ENCODE peak calls at places on chromosomes 2 and 18, in four cellular contexts. Y is HepG2, Q is SK-N-SH, B is GM12891. A is an unnamed sample.

GRCh38 chr2:71613566-71613952 is 160.2 kb downstream of the DYSF start:
- DNase-seq in Y (no peak), Q (peak; percentile 12), B (no peak), A (no peak)

GRCh38 chr2:189222440-189222839 is 42.9 kb upstream of the COL5A2 start:
- DNase-seq in Y (no peak), Q (no peak), B (no peak), A (no peak)

GRCh38 chr2:26768759-26769500 is 4.8 kb downstream of the SLC35F6 start:
- DNase-seq in Y (no peak), Q (no peak), B (no peak), A (no peak)

GRCh38 chr2:117698819-117699218 is 115.7 kb upstream of the DDX18 start:
- DNase-seq in Y (no peak), Q (no peak), B (no peak), A (no peak)

GRCh38 chr2:74915743-74916142 is 42.7 kb upstream of the POLE4 start:
- DNase-seq in Y (no peak), Q (no peak), B (no peak), A (no peak)

GRCh38 chr2:85112906-85113625 is 20.1 kb upstream of the TCF7L1 start:
- DNase-seq in Y (no peak), Q (no peak), B (no peak), A (no peak)

GRCh38 chr2:111168528-111168929 is 47.8 kb downstream of the BCL2L11 start:
- DNase-seq in Y (no peak), Q (no peak), B (peak; percentile 34), A (no peak)

GRCh38 chr18:22293417-22293816 is 124.0 kb downstream of the GATA6 start:
- DNase-seq in Y (no peak), Q (no peak), B (no peak), A (no peak)

GRCh38 chr18:23273443-23273966 is 138.2 kb downstream of the CABLES1 start:
- DNase-seq in Y (no peak), Q (no peak), B (no peak), A (no peak)

GRCh38 chr2:53058526-53058925 is 709.1 kb upstream of the CHAC2 start:
- DNase-seq in Y (no peak), Q (no peak), B (no peak), A (no peak)

GRCh38 chr18:10286580-10287150 is 167.8 kb upstream of the APCDD1 start:
- DNase-seq in Y (no peak), Q (no peak), B (no peak), A (no peak)

GRCh38 chr2:28089486-28089885 is 199.0 kb downstream of the BABAM2 start:
- DNase-seq in Y (no peak), Q (no peak), B (no peak), A (no peak)

GRCh38 chr2:14843507-14844204 is 211.1 kb downstream of the LRATD1 start:
- DNase-seq in Y (no peak), Q (no peak), B (no peak), A (no peak)

GRCh38 chr2:213089438-213089837 is 62.0 kb downstream of the IKZF2 start:
- DNase-seq in Y (no peak), Q (no peak), B (no peak), A (no peak)

GRCh38 chr2:45743531-45744391 is 92.3 kb downstream of the PRKCE start:
- DNase-seq in Y (no peak), Q (peak; percentile 79), B (no peak), A (no peak)

GRCh38 chr2:175766880-175767279 is 235.2 kb downstream of the LNPK start:
- DNase-seq in Y (peak; percentile 54), Q (no peak), B (no peak), A (no peak)

GRCh38 chr18:29147944-29148343 is 971.0 kb upstream of the CDH2 start:
- DNase-seq in Y (no peak), Q (no peak), B (no peak), A (no peak)

GRCh38 chr2:120261387-120262006 is 8.8 kb downstream of the RALB start:
- DNase-seq in Y (no peak), Q (no peak), B (no peak), A (no peak)

GRCh38 chr18:52451252-52451651 is 111.3 kb downstream of the DCC start:
- DNase-seq in Y (no peak), Q (no peak), B (no peak), A (no peak)

DNA sequence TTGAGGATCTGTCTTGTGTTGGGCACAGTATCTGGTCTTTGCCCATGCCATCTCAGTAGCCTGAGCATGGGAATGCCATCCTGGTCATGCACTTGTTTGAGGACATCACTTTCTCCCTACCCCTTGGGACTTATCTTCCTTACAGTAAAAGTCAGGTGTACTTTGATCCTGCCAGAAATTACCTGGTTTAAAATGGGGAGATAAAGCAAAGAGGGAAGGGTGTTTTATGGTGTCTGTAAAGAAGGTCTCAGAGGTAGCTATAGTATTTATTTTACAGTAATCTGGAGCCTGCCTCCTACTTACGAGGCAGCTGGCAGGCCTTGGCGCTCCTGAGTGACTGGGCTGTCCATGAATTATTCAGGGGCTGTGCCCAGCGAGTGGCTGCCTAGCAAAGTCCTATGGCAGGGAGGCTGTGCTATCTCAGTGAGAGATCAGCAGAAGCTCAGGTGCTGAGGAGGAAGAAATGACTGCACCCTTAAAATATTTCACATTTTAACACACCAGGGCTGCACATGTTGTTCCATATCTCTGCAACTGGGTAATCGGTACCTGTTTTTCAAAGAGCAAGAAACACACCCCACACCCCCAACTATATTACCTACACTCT is 93.9 kb downstream of the SPTBN1 start:
- DNase-seq in Y (no peak), Q (no peak), B (no peak), A (no peak)
- TF ChIP-seq TAF1 in Y (no peak), Q (no peak), B (no peak), A (no peak)

DNA sequence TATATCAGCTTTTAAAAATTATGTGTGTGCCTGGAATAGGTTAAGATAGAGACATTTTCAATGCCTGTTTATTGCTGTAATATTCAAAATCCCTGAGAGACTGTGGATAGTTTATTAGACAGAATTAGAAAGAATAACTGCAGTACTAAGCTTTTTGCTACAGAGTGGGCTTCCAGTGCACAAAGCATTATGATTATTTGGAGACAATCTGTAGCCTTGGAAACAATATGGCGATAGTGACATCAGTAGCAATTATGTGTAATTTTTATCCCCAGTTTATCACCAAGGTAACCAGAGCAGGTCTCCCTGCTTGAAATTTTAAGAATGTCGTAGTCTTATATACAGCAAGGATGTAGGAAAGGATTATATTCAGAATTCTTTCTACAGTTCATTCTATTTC is 100.0 kb downstream of the MYO3B start:
- DNase-seq in Y (no peak), Q (no peak), B (no peak), A (no peak)
- TF ChIP-seq POLR2AphosphoS5 in Y (no peak), Q (no peak), B (no peak), A (no peak)

GRCh38 chr2:232865165-232865564 is 4.9 kb upstream of the SNORC start:
- DNase-seq in Y (no peak), Q (no peak), B (no peak), A (no peak)

GRCh38 chr2:232866104-232866503 is 4.0 kb upstream of the SNORC start:
- DNase-seq in Y (no peak), Q (no peak), B (no peak), A (no peak)

GRCh38 chr2:232860593-232861241 is 9.3 kb upstream of the SNORC start:
- DNase-seq in Y (peak; percentile 91), Q (no peak), B (no peak), A (no peak)

GRCh38 chr2:232861353-232861752 is 8.7 kb upstream of the SNORC start:
- DNase-seq in Y (no peak), Q (no peak), B (no peak), A (no peak)

GRCh38 chr2:232863996-232864395 is 6.1 kb upstream of the SNORC start:
- DNase-seq in Y (no peak), Q (no peak), B (no peak), A (no peak)
- TF ChIP-seq TAF1 in Y (no peak), Q (no peak), B (no peak), A (no peak)

GRCh38 chr2:96927420-96928171 is 57.7 kb upstream of the SEMA4C start:
- DNase-seq in Y (no peak), Q (no peak), B (no peak), A (no peak)
- TF ChIP-seq POLR2AphosphoS5 in Y (no peak), Q (no peak), B (no peak), A (no peak)

DNA sequence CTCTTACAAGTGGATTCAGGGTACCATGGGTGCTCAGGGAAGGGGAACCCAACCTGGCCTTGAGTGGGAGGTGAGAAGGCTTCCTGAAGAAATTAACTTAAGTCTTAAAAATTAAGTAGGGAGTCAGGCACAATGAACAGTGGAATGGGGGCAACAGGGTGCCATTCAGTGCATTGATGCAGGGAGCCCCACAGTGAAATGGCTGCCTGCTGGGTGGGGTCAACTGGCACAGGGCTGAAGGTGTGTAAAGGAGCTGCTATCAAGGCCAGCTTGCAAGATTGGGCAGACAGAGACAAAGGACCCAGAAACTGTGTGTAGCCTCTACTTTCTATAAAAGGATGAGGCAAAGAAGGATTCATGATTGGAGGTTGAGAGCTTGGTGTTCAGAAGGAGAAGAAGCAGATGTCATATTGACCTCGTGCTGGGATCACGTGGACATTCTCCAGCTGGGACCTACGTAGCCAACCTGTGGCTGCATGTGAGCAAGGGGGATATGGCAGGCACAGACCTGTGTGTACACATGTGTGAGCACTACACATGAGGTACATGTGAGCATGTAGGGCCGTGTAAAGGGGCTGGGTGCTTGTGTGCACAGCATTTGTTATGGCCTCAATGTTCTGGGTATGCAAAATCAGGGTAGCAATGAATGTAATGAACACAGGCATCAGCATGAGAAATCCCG is 209.5 kb upstream of the HAAO start:
- DNase-seq in Y (no peak), Q (no peak), B (no peak), A (no peak)
- TF ChIP-seq TAF1 in Y (no peak), Q (no peak), B (no peak), A (no peak)